ENCODE peak calls at places on chromosomes 3 and 15, in seven cellular contexts. P is stimulated activated CD4-positive, alpha-beta T cell treated with anti-CD3 and anti-CD28 coated beads, Interleukin-1b, Interleukin-23, amount 100 ng/mL, for 24 hours; V is HT-29; X is germinal center; U is HTR-8/SVneo; W is T-helper 1 cell; I is T-helper 17 cell. T is an unnamed sample.

GRCh38 chr3:113241292-113242033 is 30.1 kb downstream of the BOC start:
- DNase-seq in P (no peak), V (no peak), X (no peak), U (peak), W (no peak), I (no peak), T (no peak)

GRCh38 chr15:81029416-81030367 is 29.0 kb downstream of the TLNRD1 start:
- DNase-seq in P (no peak), V (no peak), X (no peak), U (no peak), W (no peak), I (no peak), T (no peak)

GRCh38 chr3:133864616-133865015 is 31.1 kb downstream of the RAB6B start:
- DNase-seq in P (no peak), V (no peak), X (no peak), U (no peak), W (no peak), I (no peak), T (no peak)

GRCh38 chr3:42229942-42230688 is 35.9 kb downstream of the CCK start:
- DNase-seq in P (no peak), V (peak), X (no peak), U (peak), W (no peak), I (no peak), T (no peak)

GRCh38 chr15:29128671-29129070 is 141.0 kb downstream of the NSMCE3 start:
- DNase-seq in P (no peak), V (no peak), X (no peak), U (no peak), W (no peak), I (no peak), T (no peak)

GRCh38 chr3:33900440-33900808 is 102.0 kb downstream of the PDCD6IP start:
- DNase-seq in P (no peak), V (no peak), X (no peak), U (no peak), W (no peak), I (no peak), T (no peak)

GRCh38 chr15:34514251-34514760 is 69.1 kb downstream of the GOLGA8B start:
- DNase-seq in P (no peak), V (no peak), X (peak), U (peak), W (no peak), I (no peak), T (no peak)

GRCh38 chr3:141441381-141442365 is 45.2 kb upstream of the RASA2 start:
- DNase-seq in P (peak), V (peak), X (peak), U (peak), W (peak), I (peak), T (peak)

GRCh38 chr15:69311319-69311721 is 12.6 kb downstream of the PAQR5 start:
- DNase-seq in P (no peak), V (no peak), X (no peak), U (no peak), W (no peak), I (no peak), T (no peak)

GRCh38 chr3:99753268-99753975 is 64.2 kb upstream of the CMSS1 start:
- DNase-seq in P (no peak), V (peak), X (no peak), U (peak), W (no peak), I (no peak), T (no peak)

GRCh38 chr3:11904157-11904556 is 57.5 kb upstream of the TAMM41 start:
- DNase-seq in P (no peak), V (no peak), X (no peak), U (no peak), W (no peak), I (no peak), T (no peak)

GRCh38 chr3:157512534-157512933 is 9.3 kb upstream of the VEPH1 start:
- DNase-seq in P (no peak), V (no peak), X (no peak), U (no peak), W (no peak), I (no peak), T (no peak)

GRCh38 chr3:141405581-141405980 is 37.3 kb downstream of the ZBTB38 start:
- DNase-seq in P (no peak), V (no peak), X (no peak), U (no peak), W (no peak), I (no peak), T (no peak)

GRCh38 chr3:172156309-172156998 is 117.1 kb downstream of the FNDC3B start:
- DNase-seq in P (no peak), V (peak), X (no peak), U (no peak), W (no peak), I (no peak), T (no peak)

GRCh38 chr3:169940486-169941181 is 26.0 kb upstream of the SEC62 start:
- DNase-seq in P (no peak), V (no peak), X (peak), U (no peak), W (no peak), I (no peak), T (no peak)

GRCh38 chr3:119774419-119774818 is 7.5 kb upstream of the NR1I2 start:
- DNase-seq in P (no peak), V (no peak), X (no peak), U (no peak), W (no peak), I (no peak), T (no peak)

GRCh38 chr3:170463011-170463410 is 44.3 kb downstream of the CLDN11 start:
- DNase-seq in P (no peak), V (no peak), X (no peak), U (no peak), W (no peak), I (no peak), T (no peak)

GRCh38 chr15:33985287-33985686 is 17.0 kb downstream of the CHRM5 start:
- DNase-seq in P (no peak), V (no peak), X (no peak), U (peak), W (no peak), I (no peak), T (no peak)

GRCh38 chr3:83946554-83946953 is 1012.2 kb upstream of the CADM2 start:
- DNase-seq in P (no peak), V (peak), X (no peak), U (peak), W (no peak), I (no peak), T (no peak)

GRCh38 chr3:107643038-107643883 is 120.5 kb downstream of the BBX start:
- DNase-seq in P (no peak), V (peak), X (no peak), U (no peak), W (no peak), I (no peak), T (no peak)

GRCh38 chr15:75785771-75786563 is 57.3 kb upstream of the UBE2Q2 start:
- DNase-seq in P (no peak), V (no peak), X (no peak), U (no peak), W (no peak), I (no peak), T (no peak)

GRCh38 chr3:111745786-111746185 is 113.3 kb upstream of the PHLDB2 start:
- DNase-seq in P (no peak), V (no peak), X (no peak), U (no peak), W (no peak), I (no peak), T (no peak)

T was measured in activated T-helper 2 cell treated with anti-CD3 and anti-CD28 coated beads, Interferon-gamma antibody, Interleukin-2, Interleukin-4, amounts not matched to agents 10 μg/mL and 5 μg/mL and 100 μg/mL, durations not matched to agents 14 hours and 24 hours and 36 hours.